ENCODE peak calls at places on chromosomes 2 and 18, in four cellular contexts. B is occipital lobe; C is HFF-Myc; D is activated CD4-positive, alpha-beta T cell treated with anti-CD3 and anti-CD28 coated beads, Interleukin-2, amount 50 U/mL, for 48 hours. Y is an unnamed sample.

GRCh38 chr2:214543386-214543955 is 132.6 kb downstream of the VWC2L start:
- DNase-seq in B (no peak), C (no peak), D (no peak), Y (no peak)

GRCh38 chr18:68893396-68893795 is 95.5 kb downstream of the CCDC102B start:
- DNase-seq in B (no peak), C (no peak), D (no peak), Y (no peak)

GRCh38 chr2:105294844-105295481 is 34.6 kb downstream of the TGFBRAP1 start:
- DNase-seq in B (peak), C (peak), D (peak), Y (peak)

GRCh38 chr2:172864182-172864581 is 128.5 kb downstream of the RAPGEF4 start:
- DNase-seq in B (no peak), C (no peak), D (peak), Y (no peak)

GRCh38 chr2:88159955-88160415 is 10.2 kb upstream of the THNSL2 start:
- DNase-seq in B (peak), C (peak), D (peak), Y (peak)

GRCh38 chr2:160371251-160372009 is 122.2 kb downstream of the RBMS1 start:
- DNase-seq in B (no peak), C (no peak), D (no peak), Y (no peak)

GRCh38 chr2:177246000-177246399 is 18.5 kb downstream of the NFE2L2 start:
- DNase-seq in B (no peak), C (no peak), D (no peak), Y (no peak)

GRCh38 chr2:46655551-46656436 is 176.4 kb downstream of the TMEM247 start:
- DNase-seq in B (no peak), C (no peak), D (no peak), Y (no peak)

GRCh38 chr2:146730882-146731281 is 1113.9 kb upstream of the ACVR2A start:
- DNase-seq in B (no peak), C (no peak), D (no peak), Y (no peak)

GRCh38 chr2:146615778-146616177 is 1229.1 kb upstream of the ACVR2A start:
- DNase-seq in B (no peak), C (no peak), D (no peak), Y (no peak)

GRCh38 chr2:75153221-75153620 is 46.1 kb downstream of the TACR1 start:
- DNase-seq in B (no peak), C (no peak), D (no peak), Y (no peak)

GRCh38 chr2:234003972-234004617 is 46.4 kb upstream of the SPP2 start:
- DNase-seq in B (peak), C (peak), D (peak), Y (peak)

GRCh38 chr2:168369087-168369486 is 87.0 kb upstream of the CERS6 start:
- DNase-seq in B (no peak), C (no peak), D (no peak), Y (no peak)

GRCh38 chr2:133819906-133820305 is 251.6 kb upstream of the NCKAP5 start:
- DNase-seq in B (no peak), C (no peak), D (no peak), Y (no peak)

GRCh38 chr2:159828736-159829135 is 30.7 kb upstream of the CD302 start:
- DNase-seq in B (no peak), C (no peak), D (no peak), Y (no peak)

GRCh38 chr2:236819275-236820002 is 249.8 kb downstream of the ACKR3 start:
- DNase-seq in B (no peak), C (no peak), D (no peak), Y (no peak)

GRCh38 chr2:67945976-67946375 is 116.8 kb downstream of the C1D start:
- DNase-seq in B (no peak), C (no peak), D (no peak), Y (no peak)

GRCh38 chr2:236119003-236119402 is 49.2 kb downstream of the GBX2 start:
- DNase-seq in B (no peak), C (no peak), D (no peak), Y (no peak)

GRCh38 chr2:148021059-148021985 is at the start of gene MBD5:
- DNase-seq in B (peak), C (peak), D (peak), Y (peak)

GRCh38 chr2:179264238-179265081 is at the start of gene SESTD1:
- DNase-seq in B (peak), C (no peak), D (peak), Y (no peak)